ENCODE peak calls at places on chromosomes 3 and 15, in seven cellular contexts. G is IMR-90, Y is neuronal stem cell, U is H9, B is mesenchymal stem cell, A is H1, L is trophoblast cell. W is an unnamed sample.

GRCh38 chr15:41331281-41331680 is 1.1 kb downstream of the OIP5 start:
- DNase-seq in L (no peak), B (no peak), Y (no peak), A (no peak), U (no peak), G (no peak), W (peak; percentile 13)

GRCh38 chr3:46714728-46715506 is 2.8 kb downstream of the PRSS50 start:
- DNase-seq in B (no peak), A (peak; percentile 35), U (peak; percentile 17), G (no peak), Y (no peak), L (no peak), W (no peak)

GRCh38 chr3:129575987-129576364 is 30.5 kb downstream of the PLXND1 start:
- DNase-seq in U (no peak), B (no peak), L (no peak), Y (no peak), G (no peak), A (no peak), W (no peak)

GRCh38 chr3:2354702-2355101 is 256.0 kb downstream of the CNTN4 start:
- DNase-seq in B (peak; percentile 89), U (peak; percentile 43), A (no peak), Y (peak; percentile 18), G (no peak), L (peak; percentile 21), W (peak; percentile 93)

GRCh38 chr3:17412950-17413530 is 329.4 kb downstream of the TBC1D5 start:
- DNase-seq in B (peak; percentile 66), A (no peak), G (peak; percentile 64), L (peak; percentile 12), Y (peak; percentile 43), U (no peak), W (peak; percentile 88)

GRCh38 chr3:3127432-3128010 is 781 bp downstream of the TRNT1 start:
- DNase-seq in L (no peak), Y (no peak), G (peak; percentile 11), B (peak; percentile 31), U (no peak), A (no peak), W (peak; percentile 38)

GRCh38 chr15:101579766-101580165 is 72.4 kb downstream of the TM2D3 start:
- DNase-seq in U (no peak), Y (no peak), B (peak; percentile 25), A (no peak), L (no peak), G (peak; percentile 26), W (no peak)

GRCh38 chr15:35529784-35530183 is 16.2 kb downstream of the DPH6 start:
- DNase-seq in U (no peak), Y (no peak), G (no peak), B (no peak), A (no peak), L (no peak), W (no peak)

GRCh38 chr3:126402666-126403302 is 8.1 kb downstream of the CFAP100 start:
- DNase-seq in A (no peak), Y (no peak), G (no peak), L (no peak), U (no peak), B (no peak), W (no peak)

GRCh38 chr15:36658905-36659304 is 79.5 kb downstream of the CDIN1 start:
- DNase-seq in B (no peak), U (no peak), L (no peak), G (no peak), A (no peak), Y (no peak), W (no peak)

GRCh38 chr15:40695469-40695910 is 516 bp downstream of the RAD51 start:
- DNase-seq in L (no peak), A (no peak), U (no peak), Y (no peak), B (peak; percentile 68), G (peak; percentile 11), W (no peak)

GRCh38 chr3:69855436-69856162 is 116.3 kb downstream of the MITF start:
- DNase-seq in A (no peak), B (peak; percentile 63), U (no peak), Y (no peak), L (no peak), G (peak; percentile 64), W (peak; percentile 25)

GRCh38 chr3:134621824-134622223 is 29.0 kb downstream of the KY start:
- DNase-seq in G (peak; percentile 52), U (no peak), Y (no peak), L (no peak), A (no peak), B (no peak), W (no peak)

GRCh38 chr3:186133980-186134379 is 25.1 kb upstream of the ETV5 start:
- DNase-seq in G (no peak), B (no peak), U (no peak), L (no peak), A (no peak), Y (no peak), W (no peak)

GRCh38 chr3:10195692-10196091 is 31.0 kb downstream of the IRAK2 start:
- DNase-seq in L (no peak), A (no peak), B (no peak), Y (no peak), U (no peak), G (no peak), W (no peak)

GRCh38 chr3:169241575-169241927 is 422.0 kb downstream of the MECOM start:
- DNase-seq in Y (no peak), B (peak; percentile 52), U (no peak), L (no peak), G (peak; percentile 65), A (no peak), W (peak; percentile 28)

GRCh38 chr15:69038508-69038907 is 24.0 kb downstream of the NOX5 start:
- DNase-seq in A (peak; percentile 22), B (no peak), U (no peak), G (no peak), Y (no peak), L (no peak), W (no peak)

GRCh38 chr15:44873103-44873502 is 83.4 kb upstream of the TERB2 start:
- DNase-seq in B (no peak), G (no peak), U (no peak), A (no peak), Y (no peak), L (no peak), W (no peak)

GRCh38 chr3:150451329-150452084 is 43.4 kb downstream of the TSC22D2 start:
- DNase-seq in L (no peak), G (no peak), Y (no peak), A (no peak), B (no peak), U (no peak), W (no peak)

GRCh38 chr15:52220896-52221660 is 29.9 kb upstream of the GNB5 start:
- DNase-seq in G (no peak), U (no peak), L (no peak), A (no peak), Y (no peak), B (no peak), W (no peak)

GRCh38 chr3:14154242-14154641 is 24.2 kb downstream of the XPC start:
- DNase-seq in Y (no peak), B (no peak), A (no peak), U (no peak), G (no peak), L (no peak), W (no peak)

GRCh38 chr3:99878005-99878404 is 60.3 kb downstream of the CMSS1 start:
- DNase-seq in G (peak; percentile 88), L (peak; percentile 43), A (no peak), U (no peak), Y (no peak), B (peak; percentile 94), W (peak; percentile 59)

GRCh38 chr3:157520485-157521184 is 17.4 kb upstream of the VEPH1 start:
- DNase-seq in A (no peak), L (no peak), Y (no peak), G (no peak), U (no peak), B (no peak), W (no peak)

GRCh38 chr3:138124689-138125420 is 7.3 kb downstream of the A4GNT start:
- DNase-seq in U (peak; percentile 53), L (no peak), A (no peak), Y (no peak), G (peak; percentile 80), B (peak; percentile 32), W (no peak)

GRCh38 chr3:25711090-25711489 is 46.4 kb upstream of the TOP2B start:
- DNase-seq in Y (no peak), B (no peak), A (no peak), U (no peak), G (no peak), L (no peak), W (no peak)

GRCh38 chr3:23594897-23595670 is 210.7 kb upstream of the UBE2E1 start:
- DNase-seq in U (no peak), A (no peak), L (no peak), G (peak; percentile 12), Y (no peak), B (peak; percentile 67), W (no peak)

GRCh38 chr15:62071711-62072308 is 5.0 kb downstream of the C2CD4A start:
- DNase-seq in G (peak; percentile 57), A (no peak), B (peak; percentile 50), U (no peak), L (no peak), Y (no peak), W (peak; percentile 21)

DNA sequence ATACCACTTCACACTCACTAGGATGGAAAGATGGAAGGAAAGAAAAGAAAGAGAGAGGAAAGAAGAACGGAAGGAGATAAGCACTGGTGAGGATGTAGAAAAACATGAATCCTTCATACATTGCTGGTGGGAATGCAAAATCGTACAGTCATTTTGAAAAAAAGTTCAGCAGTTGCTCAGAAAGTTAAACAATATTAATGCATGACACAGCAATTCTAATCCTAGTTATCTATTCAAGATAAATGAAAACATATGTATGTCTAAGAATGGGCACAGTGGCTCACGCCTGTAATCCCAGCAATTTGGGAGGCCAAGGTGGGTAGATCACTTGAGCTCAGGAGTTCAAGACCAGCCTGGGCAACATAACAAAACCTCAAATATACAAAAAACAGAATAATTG is 59.0 kb downstream of the SENP7 start:
- DNase-seq in B (no peak), U (no peak), Y (no peak), L (no peak), A (no peak), G (peak; percentile 42), W (no peak)
- H4K8ac ChIP-seq in B (no peak overlapping the region), U (no peak overlapping the region), Y (no peak overlapping the region), L (no peak overlapping the region), A (no peak overlapping the region), G (no peak overlapping the region), W (no peak overlapping the region)

DNA sequence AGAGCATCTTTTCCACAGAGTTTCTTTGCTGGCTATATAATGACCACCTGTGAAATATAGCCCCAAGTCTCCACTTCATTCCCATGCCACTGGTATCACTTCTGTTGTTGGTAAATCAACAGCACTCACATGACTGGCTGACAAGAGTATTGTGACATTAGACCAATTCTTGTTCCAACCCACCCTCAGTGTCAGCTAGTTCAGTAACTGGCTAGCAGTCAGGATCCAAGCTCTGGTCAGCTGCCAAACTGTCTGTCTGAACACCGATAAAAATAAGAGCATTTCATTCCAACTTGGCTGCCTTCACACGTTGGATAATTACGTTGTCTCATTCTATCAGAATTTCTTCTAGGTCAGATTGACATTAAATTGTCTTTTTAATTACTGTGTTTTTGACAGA is 166.5 kb downstream of the USP13 start:
- DNase-seq in A (no peak), U (no peak), L (no peak), Y (no peak), B (no peak), G (no peak), W (no peak)
- H4K8ac ChIP-seq in A (no peak overlapping the region), U (no peak overlapping the region), L (no peak overlapping the region), Y (no peak overlapping the region), B (no peak overlapping the region), G (no peak overlapping the region), W (no peak overlapping the region)

GRCh38 chr3:22414239-22414638 is 663.2 kb upstream of the ZNF385D start:
- DNase-seq in A (no peak), Y (no peak), U (no peak), G (no peak), B (no peak), L (no peak), W (no peak)
- H4K8ac ChIP-seq in A (peak overlapping the region; percentile 57), Y (no peak overlapping the region), U (no peak overlapping the region), G (no peak overlapping the region), B (no peak overlapping the region), L (no peak overlapping the region), W (no peak overlapping the region)

GRCh38 chr15:71753346-71753745 is 57.0 kb upstream of the NR2E3 start:
- DNase-seq in A (no peak), Y (no peak), U (no peak), G (peak; percentile 48), B (peak; percentile 20), L (no peak), W (no peak)
- H4K8ac ChIP-seq in A (no peak overlapping the region), Y (no peak overlapping the region), U (no peak overlapping the region), G (no peak overlapping the region), B (no peak overlapping the region), L (no peak overlapping the region), W (no peak overlapping the region)

W was measured in mesendoderm.